ENCODE peak calls at places on chromosomes 13 and 19, in five cellular contexts. V, C, R, A and B are unnamed samples.

GRCh38 chr13:92739306-92739818 is 487.2 kb upstream of the GPC6 start:
- DNase-seq in V (no peak), R (no peak), A (peak; percentile 10), C (no peak), B (no peak)

GRCh38 chr19:14497347-14497921 is 1.5 kb upstream of the GIPC1 start:
- DNase-seq in R (peak; percentile 31), C (no peak), V (no peak), A (no peak), B (peak; percentile 77)

GRCh38 chr13:90416519-90416918 is 931.0 kb upstream of the MIR17HG start:
- DNase-seq in V (no peak), A (peak; percentile 57), R (no peak), C (no peak), B (no peak)

GRCh38 chr19:48444129-48444932 is 1.5 kb upstream of the GRWD1 start:
- DNase-seq in R (no peak), V (no peak), C (no peak), A (no peak), B (peak; percentile 48)

GRCh38 chr13:73000027-73000674 is 58.7 kb upstream of the KLF5 start:
- DNase-seq in C (no peak), R (no peak), V (no peak), A (peak; percentile 2), B (no peak)

GRCh38 chr19:13007292-13008045 is 12.2 kb downstream of the NFIX start:
- DNase-seq in R (peak; percentile 43), A (no peak), V (no peak), C (peak; percentile 65), B (peak; percentile 63)

GRCh38 chr13:41019027-41019487 is at the start of gene ELF1:
- DNase-seq in V (peak; percentile 74), A (peak; percentile 82), C (peak; percentile 39), R (no peak), B (no peak)

GRCh38 chr19:518292-519231 is 11.3 kb downstream of the TPGS1 start:
- DNase-seq in A (no peak), R (no peak), C (no peak), V (peak; percentile 64), B (no peak)

GRCh38 chr19:38792250-38793111 is 3.5 kb downstream of the LGALS7B start:
- DNase-seq in V (peak; percentile 5), A (peak; percentile 18), C (no peak), R (peak; percentile 1), B (peak; percentile 60)

GRCh38 chr19:52640916-52641315 is 2.8 kb upstream of the ZNF83 start:
- DNase-seq in V (no peak), A (no peak), C (no peak), R (no peak), B (no peak)

GRCh38 chr19:49635530-49636229 is 4.3 kb downstream of the RRAS start:
- DNase-seq in R (no peak), A (peak; percentile 20), C (no peak), V (no peak), B (no peak)

GRCh38 chr19:55165952-55166529 is 372 bp downstream of the DNAAF3 start:
- DNase-seq in C (peak; percentile 70), R (peak; percentile 51), A (peak; percentile 61), V (no peak), B (peak; percentile 67)

GRCh38 chr13:106230450-106230849 is 305.0 kb downstream of the EFNB2 start:
- DNase-seq in R (no peak), V (no peak), C (no peak), A (peak; percentile 76), B (no peak)

GRCh38 chr13:51737609-51738008 is 66.4 kb downstream of the DHRS12 start:
- DNase-seq in R (no peak), V (no peak), A (no peak), C (no peak), B (no peak)

GRCh38 chr13:22777207-22777606 is 403.6 kb upstream of the SGCG start:
- DNase-seq in C (no peak), A (no peak), V (no peak), R (no peak), B (no peak)

GRCh38 chr19:980133-980998 is 3.8 kb upstream of the WDR18 start:
- DNase-seq in R (no peak), V (no peak), C (no peak), A (peak; percentile 24), B (peak; percentile 88)

GRCh38 chr13:28324181-28324789 is 170.6 kb downstream of the FLT1 start:
- DNase-seq in C (peak; percentile 81), A (peak; percentile 76), V (peak; percentile 42), R (peak; percentile 4), B (no peak)

GRCh38 chr13:79932556-79932955 is 408.4 kb downstream of the SPRY2 start:
- DNase-seq in R (no peak), A (no peak), V (no peak), C (no peak), B (no peak)

GRCh38 chr13:111559612-111560423 is 239.4 kb downstream of the TEX29 start:
- DNase-seq in R (no peak), C (no peak), V (no peak), A (no peak), B (no peak)

GRCh38 chr13:89726690-89727435 is 1620.6 kb upstream of the MIR17HG start:
- DNase-seq in V (no peak), A (peak; percentile 66), C (no peak), R (no peak), B (no peak)

GRCh38 chr13:50224534-50224933 is 209.3 kb downstream of the KCNRG start:
- DNase-seq in A (peak; percentile 90), V (no peak), R (no peak), C (no peak), B (no peak)